ENCODE peak calls at places on chromosomes 2 and 18, in six cellular contexts. A is upper lobe of left lung; W is GM13977; E is activated naive CD8-positive, alpha-beta T cell treated with anti-CD3 and anti-CD28 coated beads, Interleukin-2, amount 50 U/mL, for 24 hours; Y is endothelial cell; V is KBM-7. D is an unnamed sample.

GRCh38 chr2:204012081-204012653 is 75.6 kb downstream of the ICOS start:
- DNase-seq in A (peak; percentile 30), W (no peak), Y (no peak), E (no peak), V (no peak), D (no peak)

GRCh38 chr2:232023426-232023825 is 61.9 kb downstream of the DIS3L2 start:
- DNase-seq in E (no peak), V (no peak), W (no peak), A (no peak), Y (no peak), D (no peak)

GRCh38 chr2:173290046-173290445 is 64.6 kb upstream of the CDCA7 start:
- DNase-seq in E (no peak), W (no peak), A (no peak), Y (no peak), V (no peak), D (no peak)

GRCh38 chr2:195995499-195995898 is 73.1 kb downstream of the DNAH7 start:
- DNase-seq in Y (no peak), E (no peak), V (no peak), W (no peak), A (no peak), D (no peak)

GRCh38 chr2:151028691-151029176 is 232.9 kb downstream of the RBM43 start:
- DNase-seq in E (no peak), Y (no peak), A (no peak), V (no peak), W (no peak), D (no peak)

GRCh38 chr2:217865373-217865772 is 137.4 kb downstream of the TNS1 start:
- DNase-seq in V (no peak), Y (no peak), W (no peak), A (no peak), E (no peak), D (no peak)

GRCh38 chr2:65980531-65980930 is 454.4 kb upstream of the MEIS1 start:
- DNase-seq in A (no peak), V (no peak), W (no peak), Y (no peak), E (no peak), D (no peak)

GRCh38 chr2:156405586-156405985 is 30.6 kb upstream of the GPD2 start:
- DNase-seq in E (no peak), A (peak; percentile 90), Y (no peak), W (no peak), V (peak; percentile 37), D (no peak)

GRCh38 chr2:105102963-105103421 is 65.1 kb downstream of the MRPS9 start:
- DNase-seq in A (no peak), V (no peak), W (no peak), E (no peak), Y (no peak), D (no peak)

GRCh38 chr2:105328281-105329196 is 996 bp downstream of the TGFBRAP1 start:
- DNase-seq in E (peak; percentile 38), W (no peak), Y (no peak), A (peak; percentile 35), V (peak; percentile 68), D (peak; percentile 18)

GRCh38 chr2:239523944-239524310 is 123.1 kb upstream of the HDAC4 start:
- DNase-seq in Y (no peak), W (no peak), V (peak; percentile 50), A (no peak), E (no peak), D (no peak)

GRCh38 chr2:127052771-127053691 is 53.9 kb downstream of the BIN1 start:
- DNase-seq in V (no peak), Y (no peak), A (no peak), W (no peak), E (no peak), D (no peak)

GRCh38 chr2:3966470-3966869 is 263.1 kb downstream of the DCDC2C start:
- DNase-seq in A (no peak), E (no peak), W (no peak), V (no peak), Y (no peak), D (no peak)

GRCh38 chr2:231360881-231361294 is 34.6 kb upstream of the B3GNT7 start:
- DNase-seq in V (peak; percentile 28), E (no peak), A (no peak), Y (no peak), W (no peak), D (no peak)

GRCh38 chr2:239239607-239240479 is 161.0 kb downstream of the HDAC4 start:
- DNase-seq in Y (peak; percentile 34), W (no peak), V (peak; percentile 78), A (no peak), E (peak; percentile 0), D (no peak)

GRCh38 chr2:214076527-214076926 is 334.3 kb upstream of the VWC2L start:
- DNase-seq in A (no peak), Y (no peak), V (no peak), W (no peak), E (no peak), D (no peak)

GRCh38 chr2:241538838-241539615 is 19.5 kb upstream of the BOK start:
- DNase-seq in W (no peak), Y (no peak), V (no peak), A (no peak), E (no peak), D (no peak)

GRCh38 chr2:142991295-142991694 is 113.8 kb downstream of the KYNU start:
- DNase-seq in A (no peak), W (no peak), Y (no peak), V (no peak), E (no peak), D (no peak)

GRCh38 chr2:120134263-120134662 is 88.9 kb downstream of the TMEM185B start:
- DNase-seq in A (no peak), E (no peak), Y (no peak), V (no peak), W (no peak), D (no peak)

GRCh38 chr2:138922973-138923563 is 142.9 kb upstream of the NXPH2 start:
- DNase-seq in Y (no peak), W (no peak), E (no peak), A (no peak), V (peak; percentile 18), D (no peak)

GRCh38 chr18:62596145-62597005 is 73.5 kb downstream of the ZCCHC2 start:
- DNase-seq in Y (peak; percentile 59), A (no peak), W (no peak), E (no peak), V (no peak), D (no peak)

GRCh38 chr2:194087089-194087488 is 1569.9 kb upstream of the SLC39A10 start:
- DNase-seq in A (no peak), V (no peak), E (no peak), Y (no peak), W (no peak), D (no peak)

GRCh38 chr18:74963820-74964446 is 245.0 kb downstream of the PTGR3 start:
- DNase-seq in A (peak; percentile 81), W (peak; percentile 23), E (no peak), V (peak; percentile 36), Y (peak; percentile 38), D (no peak)

GRCh38 chr2:66390152-66390551 is 44.8 kb upstream of the MEIS1 start:
- DNase-seq in W (no peak), A (no peak), V (no peak), E (no peak), Y (no peak), D (no peak)

GRCh38 chr2:1816414-1816911 is 72.1 kb upstream of the PXDN start:
- DNase-seq in V (no peak), Y (no peak), E (no peak), W (no peak), A (no peak), D (no peak)

GRCh38 chr2:72745679-72746368 is 80.0 kb downstream of the EXOC6B start:
- DNase-seq in E (no peak), A (no peak), W (peak; percentile 16), Y (peak; percentile 20), V (peak; percentile 77), D (no peak)